ENCODE peak calls at places on chromosomes 7 and 10, in ten cellular contexts. V, I, S, K, Z, Q, W, T, L and A are unnamed samples.
A peak's percentile ranks its signal among the peaks of the same experiment; 100 is the strongest.

GRCh38 chr10:99337261-99337905 is 8.2 kb downstream of the CNNM1 start:
- DNase-seq in S (no peak), W (no peak), V (no peak), I (no peak), T (no peak), L (no peak), K (no peak), Q (no peak), Z (no peak), A (no peak)

GRCh38 chr7:152383341-152384234 is 52.2 kb downstream of the KMT2C start:
- DNase-seq in L (no peak), S (no peak), K (no peak), W (no peak), Q (no peak), T (peak; percentile 75), Z (no peak), V (no peak), I (peak; percentile 95), A (no peak)

GRCh38 chr10:112209534-112210200 is 26.1 kb upstream of the GPAM start:
- DNase-seq in Z (no peak), L (peak; percentile 73), T (no peak), W (peak; percentile 86), Q (no peak), V (no peak), K (no peak), S (no peak), I (peak; percentile 17), A (no peak)

GRCh38 chr10:132942101-132942739 is at the start of gene CFAP46:
- DNase-seq in S (peak; percentile 77), Z (peak; percentile 62), Q (no peak), W (no peak), T (peak; percentile 35), I (peak; percentile 63), L (peak; percentile 84), K (peak; percentile 74), V (peak; percentile 71), A (peak; percentile 86)

GRCh38 chr7:29866490-29866930 is 60.2 kb downstream of the WIPF3 start:
- DNase-seq in V (no peak), T (peak; percentile 55), W (no peak), I (peak; percentile 51), L (no peak), Q (no peak), Z (peak; percentile 55), S (no peak), K (peak; percentile 40), A (no peak)

GRCh38 chr10:102312683-102313082 is 67.4 kb downstream of the GBF1 start:
- DNase-seq in T (peak; percentile 45), Q (no peak), L (no peak), I (peak; percentile 55), S (no peak), Z (no peak), V (no peak), K (no peak), W (no peak), A (no peak)

GRCh38 chr10:102302611-102303010 is 57.3 kb downstream of the GBF1 start:
- DNase-seq in K (no peak), Z (no peak), L (no peak), Q (no peak), I (no peak), W (no peak), S (no peak), T (no peak), V (no peak), A (no peak)

GRCh38 chr10:71634531-71635164 is 84.9 kb downstream of the C10orf105 start:
- DNase-seq in L (no peak), Q (peak; percentile 76), K (peak; percentile 45), T (no peak), Z (peak; percentile 68), V (no peak), S (no peak), W (no peak), I (no peak), A (no peak)

GRCh38 chr7:45501788-45502187 is 72.4 kb upstream of the ADCY1 start:
- DNase-seq in L (no peak), Z (no peak), S (no peak), W (no peak), Q (no peak), T (no peak), I (no peak), V (no peak), K (no peak), A (no peak)

GRCh38 chr7:2158331-2159175 is 74.2 kb downstream of the MAD1L1 start:
- DNase-seq in V (no peak), T (no peak), I (no peak), W (no peak), L (peak; percentile 60), S (peak; percentile 10), Q (peak; percentile 37), Z (no peak), K (no peak), A (no peak)

GRCh38 chr7:103660455-103661371 is 214.7 kb upstream of the SLC26A5 start:
- DNase-seq in K (no peak), V (no peak), W (no peak), T (peak; percentile 17), Z (no peak), L (no peak), S (no peak), I (peak; percentile 67), Q (no peak), A (no peak)

GRCh38 chr7:27205325-27206280 is 5.7 kb upstream of the HOXA13 start:
- DNase-seq in I (no peak), L (no peak), W (no peak), Q (no peak), S (no peak), Z (no peak), K (no peak), T (no peak), V (no peak), A (peak; percentile 53)

GRCh38 chr7:52017802-52018679 is 701.4 kb upstream of the COBL start:
- DNase-seq in S (peak; percentile 85), K (no peak), W (no peak), L (no peak), I (no peak), Z (peak; percentile 62), T (peak; percentile 1), Q (peak; percentile 51), V (peak; percentile 37), A (no peak)
- TF ChIP-seq CTCF in S (peak; percentile 83), K (no peak), W (no peak), L (no peak), I (no peak), Z (no peak), T (peak; percentile 38), Q (no peak), V (peak; percentile 73), A (peak; percentile 82)

GRCh38 chr10:34985823-34986222 is 104.3 kb downstream of the CUL2 start:
- DNase-seq in K (no peak), I (no peak), S (peak; percentile 50), L (peak; percentile 8), W (no peak), Z (no peak), V (no peak), Q (peak; percentile 13), T (no peak), A (no peak)
- TF ChIP-seq CTCF in K (no peak), I (peak; percentile 11), S (no peak), L (no peak), W (no peak), Z (no peak), V (peak; percentile 44), Q (no peak), T (peak; percentile 42), A (peak; percentile 39)

GRCh38 chr10:26274391-26274790 is 57.8 kb downstream of the GAD2 start:
- DNase-seq in I (no peak), L (no peak), Q (no peak), V (no peak), K (no peak), S (no peak), Z (no peak), T (no peak), W (no peak), A (no peak)

GRCh38 chr10:26269754-26270153 is 53.2 kb downstream of the GAD2 start:
- DNase-seq in K (no peak), V (peak; percentile 8), L (no peak), I (peak; percentile 31), W (no peak), T (peak; percentile 8), Z (no peak), Q (no peak), S (no peak), A (no peak)
- TF ChIP-seq CTCF in K (no peak), V (peak; percentile 67), L (no peak), I (no peak), W (no peak), T (no peak), Z (no peak), Q (no peak), S (no peak), A (peak; percentile 70)

GRCh38 chr10:15719899-15720634 is at the start of gene ITGA8:
- DNase-seq in Q (no peak), T (peak; percentile 48), L (peak; percentile 85), W (no peak), S (peak; percentile 59), V (peak; percentile 51), K (peak; percentile 38), Z (no peak), I (no peak), A (peak; percentile 70)
- TF ChIP-seq CTCF in Q (no peak), T (peak; percentile 54), L (peak; percentile 7), W (peak; percentile 53), S (peak; percentile 37), V (peak; percentile 59), K (peak; percentile 3), Z (no peak), I (peak; percentile 67), A (peak; percentile 74)

GRCh38 chr10:35696392-35696791 is 54.3 kb upstream of the FZD8 start:
- DNase-seq in T (no peak), S (no peak), I (no peak), L (no peak), Q (no peak), Z (no peak), W (no peak), K (no peak), V (no peak), A (no peak)

GRCh38 chr10:35696888-35697287 is 54.8 kb upstream of the FZD8 start:
- DNase-seq in L (no peak), Z (no peak), T (no peak), Q (no peak), S (no peak), I (no peak), V (no peak), K (no peak), W (no peak), A (no peak)

GRCh38 chr10:35699862-35700489 is 57.9 kb upstream of the FZD8 start:
- DNase-seq in S (no peak), L (no peak), Q (no peak), K (no peak), Z (no peak), W (no peak), T (no peak), I (no peak), V (no peak), A (no peak)

GRCh38 chr10:35705671-35706070 is 63.6 kb upstream of the FZD8 start:
- DNase-seq in L (no peak), K (no peak), Z (no peak), Q (no peak), I (no peak), W (no peak), V (no peak), S (no peak), T (no peak), A (no peak)

GRCh38 chr10:35700490-35700887 is 58.4 kb upstream of the FZD8 start:
- DNase-seq in Z (no peak), T (no peak), I (no peak), W (no peak), V (no peak), K (no peak), S (peak; percentile 59), Q (no peak), L (no peak), A (no peak)
- TF ChIP-seq CTCF in Z (no peak), T (no peak), I (no peak), W (no peak), V (no peak), K (no peak), S (no peak), Q (no peak), L (no peak), A (no peak)